ENCODE peak calls at places on chromosomes 12 and 14, in five cellular contexts. X is HepG2, W is A549, S is H1, Q is K562. B is an unnamed sample.

GRCh38 chr12:109018276-109018675 is 2.6 kb downstream of the SVOP start:
- DNase-seq in X (no peak), W (no peak), S (no peak), Q (no peak), B (no peak)

GRCh38 chr14:77031680-77032482 is 3.4 kb upstream of the IRF2BPL start:
- DNase-seq in X (no peak), W (no peak), S (no peak), Q (no peak), B (peak; percentile 93)

GRCh38 chr12:51391047-51391837 is at the start of gene GALNT6:
- DNase-seq in X (no peak), W (no peak), S (peak; percentile 92), Q (peak; percentile 70), B (no peak)

GRCh38 chr14:19949218-19949617 is 18.5 kb downstream of the OR4K1 start:
- DNase-seq in X (no peak), W (no peak), S (no peak), Q (no peak), B (no peak)

GRCh38 chr12:4120316-4120920 is 153.1 kb upstream of the CCND2 start:
- DNase-seq in X (no peak), W (no peak), S (peak; percentile 11), Q (no peak), B (no peak)

GRCh38 chr12:96094201-96094600 is 58.8 kb upstream of the LTA4H start:
- DNase-seq in X (no peak), W (peak; percentile 22), S (no peak), Q (no peak), B (no peak)

GRCh38 chr12:62725781-62726180 is 209.2 kb downstream of the PPM1H start:
- DNase-seq in X (no peak), W (no peak), S (no peak), Q (no peak), B (no peak)

GRCh38 chr12:47549258-47549657 is 156.6 kb downstream of the RPAP3 start:
- DNase-seq in X (no peak), W (no peak), S (no peak), Q (peak; percentile 5), B (no peak)

GRCh38 chr14:90253826-90254225 is 2.5 kb upstream of the PSMC1 start:
- DNase-seq in X (no peak), W (no peak), S (no peak), Q (no peak), B (no peak)

GRCh38 chr12:27305673-27306504 is 26.7 kb upstream of the BMAL2 start:
- DNase-seq in X (peak; percentile 28), W (peak; percentile 49), S (no peak), Q (peak; percentile 34), B (peak; percentile 65)

GRCh38 chr14:105999361-106000028 is 473.1 kb downstream of the TMEM121 start:
- DNase-seq in X (peak; percentile 50), W (peak; percentile 84), S (peak; percentile 36), Q (peak; percentile 50), B (no peak)

GRCh38 chr12:40691913-40692616 is at the start of gene CNTN1:
- DNase-seq in X (no peak), W (peak; percentile 93), S (peak; percentile 90), Q (peak; percentile 1), B (peak; percentile 0)

GRCh38 chr12:3003593-3003992 is 44.4 kb downstream of the TEAD4 start:
- DNase-seq in X (no peak), W (no peak), S (no peak), Q (no peak), B (no peak)

GRCh38 chr14:26199096-26199495 is 398.7 kb downstream of the NOVA1 start:
- DNase-seq in X (no peak), W (no peak), S (no peak), Q (no peak), B (no peak)

GRCh38 chr12:94145231-94145979 is 3.0 kb upstream of the PLXNC1 start:
- DNase-seq in X (no peak), W (peak; percentile 42), S (no peak), Q (peak; percentile 47), B (peak; percentile 55)

GRCh38 chr12:54759751-54760150 is 94.6 kb upstream of the MUCL1 start:
- DNase-seq in X (peak; percentile 38), W (peak; percentile 56), S (peak; percentile 44), Q (peak; percentile 53), B (peak; percentile 6)

GRCh38 chr12:25959069-25959961 is 833 bp downstream of the RASSF8 start:
- DNase-seq in X (no peak), W (peak; percentile 46), S (peak; percentile 63), Q (no peak), B (peak; percentile 85)

GRCh38 chr12:4819654-4820053 is 90.1 kb upstream of the KCNA1 start:
- DNase-seq in X (no peak), W (no peak), S (no peak), Q (no peak), B (peak; percentile 13)

GRCh38 chr14:73290279-73290678 is 53.0 kb downstream of the PAPLN start:
- DNase-seq in X (no peak), W (no peak), S (no peak), Q (no peak), B (peak; percentile 37)

GRCh38 chr14:57962293-57962996 is 96.6 kb upstream of the SLC35F4 start:
- DNase-seq in X (no peak), W (no peak), S (peak; percentile 66), Q (no peak), B (no peak)

GRCh38 chr12:123533672-123534643 is at the start of gene RILPL1:
- DNase-seq in X (peak; percentile 58), W (peak; percentile 77), S (peak; percentile 75), Q (peak; percentile 73), B (peak; percentile 32)

GRCh38 chr12:27164330-27165045 is 79.6 kb upstream of the STK38L start:
- DNase-seq in X (no peak), W (no peak), S (no peak), Q (no peak), B (no peak)

GRCh38 chr12:77940566-77940965 is 109.9 kb downstream of the NAV3 start:
- DNase-seq in X (no peak), W (peak; percentile 41), S (no peak), Q (no peak), B (peak; percentile 61)

GRCh38 chr12:79883216-79883615 is 51.7 kb downstream of the PPP1R12A start:
- DNase-seq in X (no peak), W (no peak), S (no peak), Q (no peak), B (peak; percentile 68)

GRCh38 chr14:106872619-106873446 is 1346.5 kb downstream of the TMEM121 start:
- DNase-seq in X (peak; percentile 84), W (peak; percentile 83), S (peak; percentile 48), Q (peak; percentile 15), B (no peak)

GRCh38 chr14:78424311-78424710 is 254.1 kb downstream of the NRXN3 start:
- DNase-seq in X (no peak), W (no peak), S (no peak), Q (no peak), B (no peak)

GRCh38 chr14:32559048-32559447 is 229.9 kb downstream of the AKAP6 start:
- DNase-seq in X (no peak), W (no peak), S (no peak), Q (no peak), B (peak; percentile 19)

GRCh38 chr12:57208946-57209282 is 7.7 kb upstream of the NXPH4 start:
- DNase-seq in X (no peak), W (no peak), S (no peak), Q (no peak), B (no peak)

GRCh38 chr12:113461666-113462065 is 10.0 kb downstream of the LHX5 start:
- DNase-seq in X (peak; percentile 45), W (peak; percentile 70), S (no peak), Q (peak; percentile 65), B (no peak)

GRCh38 chr14:47917344-47917954 is 242.0 kb upstream of the MDGA2 start:
- DNase-seq in X (peak; percentile 9), W (peak; percentile 3), S (peak; percentile 56), Q (peak; percentile 4), B (peak; percentile 13)

GRCh38 chr12:128771681-128772080 is 52.1 kb downstream of the SLC15A4 start:
- DNase-seq in X (peak; percentile 27), W (no peak), S (no peak), Q (no peak), B (peak; percentile 4)

GRCh38 chr12:43285248-43285647 is 266.8 kb downstream of the ADAMTS20 start:
- DNase-seq in X (no peak), W (no peak), S (no peak), Q (no peak), B (peak; percentile 98)

GRCh38 chr12:70822431-70822830 is 98.1 kb downstream of the PTPRR start:
- DNase-seq in X (no peak), W (no peak), S (no peak), Q (no peak), B (no peak)

GRCh38 chr12:57983858-57984505 is 42.6 kb downstream of the ATP23 start:
- DNase-seq in X (no peak), W (no peak), S (no peak), Q (no peak), B (no peak)

GRCh38 chr12:89873745-89874144 is 165.1 kb upstream of the ATP2B1 start:
- DNase-seq in X (no peak), W (no peak), S (no peak), Q (no peak), B (peak; percentile 52)
- TF ChIP-seq MAFK in X (no peak), W (no peak), S (no peak), Q (no peak), B (no peak)

GRCh38 chr14:23789696-23790095 is 153.5 kb downstream of the DHRS2 start:
- DNase-seq in X (no peak), W (no peak), S (no peak), Q (no peak), B (no peak)

DNA sequence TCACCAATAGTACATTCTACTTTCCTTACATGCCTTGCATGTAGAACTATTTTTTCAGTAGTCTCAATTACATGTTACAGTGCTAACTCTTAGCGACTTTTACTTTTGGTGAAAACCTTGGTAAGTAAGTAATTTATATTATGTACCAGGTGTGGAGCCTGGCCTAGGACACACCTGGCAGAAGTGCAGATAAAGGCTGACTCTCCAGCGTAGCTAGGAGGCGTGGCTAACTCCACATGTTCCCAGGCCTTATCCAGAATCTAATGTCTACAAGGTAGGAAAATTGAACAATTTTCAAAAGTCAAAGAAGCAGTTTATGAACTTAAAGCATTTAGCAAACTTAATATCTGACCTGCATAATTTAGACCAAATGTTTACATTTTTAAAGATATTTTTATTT is 157.4 kb downstream of the DHRS2 start:
- DNase-seq in X (no peak), W (no peak), S (no peak), Q (no peak), B (no peak)
- TF ChIP-seq RAD21 in X (no peak), W (no peak), S (no peak), Q (no peak), B (no peak)

GRCh38 chr12:130440411-130441080 is 102.9 kb downstream of the PIWIL1 start:
- DNase-seq in X (no peak), W (no peak), S (no peak), Q (no peak), B (no peak)
- TF ChIP-seq MAFK in X (no peak), W (no peak), S (no peak), Q (no peak), B (no peak)

GRCh38 chr12:132774159-132774558 is 12.5 kb upstream of the ANKLE2 start:
- DNase-seq in X (no peak), W (no peak), S (no peak), Q (no peak), B (no peak)

GRCh38 chr12:132772551-132772950 is 10.9 kb upstream of the ANKLE2 start:
- DNase-seq in X (no peak), W (no peak), S (no peak), Q (no peak), B (no peak)

GRCh38 chr12:132771126-132771838 is 9.7 kb upstream of the ANKLE2 start:
- DNase-seq in X (no peak), W (no peak), S (no peak), Q (no peak), B (peak; percentile 61)

GRCh38 chr12:132774646-132775275 is 13.1 kb upstream of the ANKLE2 start:
- DNase-seq in X (no peak), W (no peak), S (no peak), Q (no peak), B (no peak)

GRCh38 chr12:132773077-132774020 is 11.7 kb upstream of the ANKLE2 start:
- DNase-seq in X (no peak), W (no peak), S (no peak), Q (no peak), B (no peak)
- TF ChIP-seq RAD21 in X (no peak), W (no peak), S (no peak), Q (no peak), B (no peak)